ENCODE peak calls at places on chromosome 13, in eight cellular contexts. One of them, this sample, is unnamed.

GRCh38 chr13:77810430-77810829 is 108.2 kb downstream of the EDNRB start:
- DNase-seq in kidney: no peak
- DNase-seq in body of pancreas: no peak
- DNase-seq in heart left ventricle: no peak
- DNase-seq in AG09309: no peak
- DNase-seq in epithelial cell of esophagus: peak; percentile 10
- DNase-seq in fibroblast of the aortic adventitia: peak; percentile 65
- DNase-seq in fibroblast of pulmonary artery: peak; percentile 48
- DNase-seq in this sample: no peak

GRCh38 chr13:36074659-36075058 is 56.5 kb downstream of the DCLK1 start:
- DNase-seq in kidney: no peak
- DNase-seq in body of pancreas: no peak
- DNase-seq in heart left ventricle: no peak
- DNase-seq in AG09309: no peak
- DNase-seq in epithelial cell of esophagus: no peak
- DNase-seq in fibroblast of the aortic adventitia: no peak
- DNase-seq in fibroblast of pulmonary artery: peak; percentile 40
- DNase-seq in this sample: no peak

GRCh38 chr13:46908511-46908910 is 11.7 kb upstream of the HTR2A start:
- DNase-seq in kidney: no peak
- DNase-seq in body of pancreas: no peak
- DNase-seq in heart left ventricle: no peak
- DNase-seq in AG09309: peak; percentile 96
- DNase-seq in epithelial cell of esophagus: no peak
- DNase-seq in fibroblast of the aortic adventitia: peak; percentile 89
- DNase-seq in fibroblast of pulmonary artery: peak; percentile 56
- DNase-seq in this sample: peak; percentile 75

GRCh38 chr13:102863590-102863989 is 17.8 kb downstream of the ERCC5 start:
- DNase-seq in kidney: no peak
- DNase-seq in body of pancreas: no peak
- DNase-seq in heart left ventricle: peak; percentile 63
- DNase-seq in AG09309: no peak
- DNase-seq in epithelial cell of esophagus: no peak
- DNase-seq in fibroblast of the aortic adventitia: no peak
- DNase-seq in fibroblast of pulmonary artery: no peak
- DNase-seq in this sample: no peak

GRCh38 chr13:28099396-28100148 is 804 bp downstream of the FLT3 start:
- DNase-seq in kidney: no peak
- DNase-seq in body of pancreas: no peak
- DNase-seq in heart left ventricle: no peak
- DNase-seq in AG09309: no peak
- DNase-seq in epithelial cell of esophagus: no peak
- DNase-seq in fibroblast of the aortic adventitia: no peak
- DNase-seq in fibroblast of pulmonary artery: no peak
- DNase-seq in this sample: no peak

GRCh38 chr13:53821632-53822031 is 793.0 kb downstream of the OLFM4 start:
- DNase-seq in kidney: peak; percentile 18
- DNase-seq in body of pancreas: no peak
- DNase-seq in heart left ventricle: no peak
- DNase-seq in AG09309: no peak
- DNase-seq in epithelial cell of esophagus: no peak
- DNase-seq in fibroblast of the aortic adventitia: no peak
- DNase-seq in fibroblast of pulmonary artery: no peak
- DNase-seq in this sample: no peak

GRCh38 chr13:73368608-73369007 is 309.8 kb downstream of the KLF5 start:
- DNase-seq in kidney: no peak
- DNase-seq in body of pancreas: no peak
- DNase-seq in heart left ventricle: no peak
- DNase-seq in AG09309: no peak
- DNase-seq in epithelial cell of esophagus: peak; percentile 98
- DNase-seq in fibroblast of the aortic adventitia: no peak
- DNase-seq in fibroblast of pulmonary artery: no peak
- DNase-seq in this sample: no peak

GRCh38 chr13:62687727-62688126 is 1272.1 kb upstream of the PCDH20 start:
- DNase-seq in kidney: no peak
- DNase-seq in body of pancreas: no peak
- DNase-seq in heart left ventricle: no peak
- DNase-seq in AG09309: no peak
- DNase-seq in epithelial cell of esophagus: no peak
- DNase-seq in fibroblast of the aortic adventitia: no peak
- DNase-seq in fibroblast of pulmonary artery: no peak
- DNase-seq in this sample: no peak

GRCh38 chr13:99467764-99468163 is 33.5 kb upstream of the TM9SF2 start:
- DNase-seq in kidney: no peak
- DNase-seq in body of pancreas: peak; percentile 23
- DNase-seq in heart left ventricle: no peak
- DNase-seq in AG09309: peak; percentile 28
- DNase-seq in epithelial cell of esophagus: peak; percentile 65
- DNase-seq in fibroblast of the aortic adventitia: peak; percentile 68
- DNase-seq in fibroblast of pulmonary artery: peak; percentile 46
- DNase-seq in this sample: no peak

GRCh38 chr13:49351871-49352270 is 92.0 kb downstream of the CAB39L start:
- DNase-seq in kidney: no peak
- DNase-seq in body of pancreas: no peak
- DNase-seq in heart left ventricle: no peak
- DNase-seq in AG09309: no peak
- DNase-seq in epithelial cell of esophagus: peak; percentile 62
- DNase-seq in fibroblast of the aortic adventitia: peak; percentile 70
- DNase-seq in fibroblast of pulmonary artery: no peak
- DNase-seq in this sample: peak; percentile 77

DNA sequence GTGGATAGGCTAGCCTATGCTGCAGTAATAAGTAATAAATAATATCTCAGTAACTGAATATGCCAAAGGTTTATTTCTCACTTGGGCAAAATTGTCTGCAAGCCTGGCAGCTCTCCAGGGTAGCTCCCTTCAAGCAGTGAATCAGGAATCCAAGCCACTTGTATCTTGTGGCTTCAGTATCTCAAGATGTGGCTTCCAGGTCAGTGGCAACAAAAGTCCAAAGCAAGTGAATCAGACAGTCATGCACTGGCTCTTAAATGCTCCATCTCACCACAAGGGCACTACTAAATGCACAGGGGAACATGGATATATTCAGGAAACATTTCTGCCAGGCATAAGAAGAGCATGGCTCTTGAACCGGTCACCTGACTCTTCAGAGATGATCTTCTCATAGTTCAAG is 126.3 kb downstream of the KCTD12 start:
- DNase-seq in kidney: no peak
- DNase-seq in body of pancreas: no peak
- DNase-seq in heart left ventricle: no peak
- DNase-seq in AG09309: no peak
- DNase-seq in epithelial cell of esophagus: no peak
- DNase-seq in fibroblast of the aortic adventitia: peak; percentile 36
- DNase-seq in fibroblast of pulmonary artery: peak; percentile 46
- DNase-seq in this sample: no peak
- TF ChIP-seq CTCF in kidney: no peak
- TF ChIP-seq CTCF in body of pancreas: no peak
- TF ChIP-seq CTCF in heart left ventricle: no peak
- TF ChIP-seq CTCF in AG09309: no peak
- TF ChIP-seq CTCF in epithelial cell of esophagus: no peak
- TF ChIP-seq CTCF in fibroblast of the aortic adventitia: peak; percentile 21
- TF ChIP-seq CTCF in fibroblast of pulmonary artery: peak; percentile 15
- TF ChIP-seq CTCF in this sample: no peak

GRCh38 chr13:106102776-106103175 is 432.7 kb downstream of the EFNB2 start:
- DNase-seq in kidney: no peak
- DNase-seq in body of pancreas: no peak
- DNase-seq in heart left ventricle: no peak
- DNase-seq in AG09309: no peak
- DNase-seq in epithelial cell of esophagus: no peak
- DNase-seq in fibroblast of the aortic adventitia: no peak
- DNase-seq in fibroblast of pulmonary artery: no peak
- DNase-seq in this sample: no peak

GRCh38 chr13:106104281-106104901 is 431.1 kb downstream of the EFNB2 start:
- DNase-seq in kidney: no peak
- DNase-seq in body of pancreas: no peak
- DNase-seq in heart left ventricle: no peak
- DNase-seq in AG09309: peak; percentile 90
- DNase-seq in epithelial cell of esophagus: peak; percentile 87
- DNase-seq in fibroblast of the aortic adventitia: peak; percentile 85
- DNase-seq in fibroblast of pulmonary artery: peak; percentile 85
- DNase-seq in this sample: peak; percentile 59

GRCh38 chr13:106101201-106101600 is 434.3 kb downstream of the EFNB2 start:
- DNase-seq in kidney: no peak
- DNase-seq in body of pancreas: no peak
- DNase-seq in heart left ventricle: no peak
- DNase-seq in AG09309: no peak
- DNase-seq in epithelial cell of esophagus: no peak
- DNase-seq in fibroblast of the aortic adventitia: no peak
- DNase-seq in fibroblast of pulmonary artery: no peak
- DNase-seq in this sample: no peak

GRCh38 chr13:106105153-106105552 is 430.3 kb downstream of the EFNB2 start:
- DNase-seq in kidney: no peak
- DNase-seq in body of pancreas: no peak
- DNase-seq in heart left ventricle: no peak
- DNase-seq in AG09309: no peak
- DNase-seq in epithelial cell of esophagus: peak; percentile 82
- DNase-seq in fibroblast of the aortic adventitia: no peak
- DNase-seq in fibroblast of pulmonary artery: no peak
- DNase-seq in this sample: no peak

GRCh38 chr13:106103779-106104178 is 431.7 kb downstream of the EFNB2 start:
- DNase-seq in kidney: no peak
- DNase-seq in body of pancreas: no peak
- DNase-seq in heart left ventricle: no peak
- DNase-seq in AG09309: peak; percentile 93
- DNase-seq in epithelial cell of esophagus: no peak
- DNase-seq in fibroblast of the aortic adventitia: no peak
- DNase-seq in fibroblast of pulmonary artery: peak; percentile 65
- DNase-seq in this sample: no peak
- H3K4me3 ChIP-seq in kidney: no peak overlapping the region
- H3K4me3 ChIP-seq in body of pancreas: no peak overlapping the region
- H3K4me3 ChIP-seq in heart left ventricle: no peak overlapping the region
- H3K4me3 ChIP-seq in AG09309: no peak overlapping the region
- H3K4me3 ChIP-seq in epithelial cell of esophagus: no peak overlapping the region
- H3K4me3 ChIP-seq in fibroblast of the aortic adventitia: no peak overlapping the region
- H3K4me3 ChIP-seq in fibroblast of pulmonary artery: no peak overlapping the region
- H3K4me3 ChIP-seq in this sample: no peak overlapping the region

DNA sequence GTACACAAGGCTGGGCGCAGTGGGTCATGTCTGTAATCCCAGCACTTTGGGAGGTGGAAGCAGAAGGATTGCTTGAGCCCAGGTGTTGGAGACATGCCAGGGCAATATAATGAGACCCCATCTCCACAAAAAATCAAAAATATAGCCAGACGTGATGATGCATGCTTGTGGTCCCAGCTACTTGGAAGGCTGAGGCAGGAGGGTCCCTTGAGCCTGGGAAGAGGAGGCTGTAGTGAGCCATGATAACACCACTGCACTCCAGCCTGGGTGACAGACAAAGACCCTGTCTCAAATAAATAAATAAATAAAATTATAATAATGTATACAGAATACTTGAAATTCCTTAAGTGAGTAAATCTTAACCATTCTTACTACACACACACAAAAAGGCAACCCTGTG is 127.7 kb downstream of the SPRY2 start:
- DNase-seq in kidney: no peak
- DNase-seq in body of pancreas: no peak
- DNase-seq in heart left ventricle: no peak
- DNase-seq in AG09309: no peak
- DNase-seq in epithelial cell of esophagus: no peak
- DNase-seq in fibroblast of the aortic adventitia: no peak
- DNase-seq in fibroblast of pulmonary artery: no peak
- DNase-seq in this sample: no peak
- TF ChIP-seq CTCF in kidney: no peak
- TF ChIP-seq CTCF in body of pancreas: no peak
- TF ChIP-seq CTCF in heart left ventricle: no peak
- TF ChIP-seq CTCF in AG09309: no peak
- TF ChIP-seq CTCF in epithelial cell of esophagus: no peak
- TF ChIP-seq CTCF in fibroblast of the aortic adventitia: no peak
- TF ChIP-seq CTCF in fibroblast of pulmonary artery: no peak
- TF ChIP-seq CTCF in this sample: no peak

GRCh38 chr13:40597735-40598365 is 68.6 kb downstream of the FOXO1 start:
- DNase-seq in kidney: no peak
- DNase-seq in body of pancreas: peak; percentile 43
- DNase-seq in heart left ventricle: peak; percentile 47
- DNase-seq in AG09309: no peak
- DNase-seq in epithelial cell of esophagus: peak; percentile 67
- DNase-seq in fibroblast of the aortic adventitia: no peak
- DNase-seq in fibroblast of pulmonary artery: no peak
- DNase-seq in this sample: no peak

GRCh38 chr13:40599146-40599545 is 67.3 kb downstream of the FOXO1 start:
- DNase-seq in kidney: no peak
- DNase-seq in body of pancreas: no peak
- DNase-seq in heart left ventricle: no peak
- DNase-seq in AG09309: no peak
- DNase-seq in epithelial cell of esophagus: no peak
- DNase-seq in fibroblast of the aortic adventitia: no peak
- DNase-seq in fibroblast of pulmonary artery: no peak
- DNase-seq in this sample: no peak

GRCh38 chr13:40600145-40600751 is 66.2 kb downstream of the FOXO1 start:
- DNase-seq in kidney: no peak
- DNase-seq in body of pancreas: no peak
- DNase-seq in heart left ventricle: no peak
- DNase-seq in AG09309: no peak
- DNase-seq in epithelial cell of esophagus: no peak
- DNase-seq in fibroblast of the aortic adventitia: no peak
- DNase-seq in fibroblast of pulmonary artery: no peak
- DNase-seq in this sample: no peak

GRCh38 chr13:40598599-40598998 is 67.8 kb downstream of the FOXO1 start:
- DNase-seq in kidney: no peak
- DNase-seq in body of pancreas: peak; percentile 34
- DNase-seq in heart left ventricle: no peak
- DNase-seq in AG09309: no peak
- DNase-seq in epithelial cell of esophagus: peak; percentile 11
- DNase-seq in fibroblast of the aortic adventitia: no peak
- DNase-seq in fibroblast of pulmonary artery: no peak
- DNase-seq in this sample: no peak

DNA sequence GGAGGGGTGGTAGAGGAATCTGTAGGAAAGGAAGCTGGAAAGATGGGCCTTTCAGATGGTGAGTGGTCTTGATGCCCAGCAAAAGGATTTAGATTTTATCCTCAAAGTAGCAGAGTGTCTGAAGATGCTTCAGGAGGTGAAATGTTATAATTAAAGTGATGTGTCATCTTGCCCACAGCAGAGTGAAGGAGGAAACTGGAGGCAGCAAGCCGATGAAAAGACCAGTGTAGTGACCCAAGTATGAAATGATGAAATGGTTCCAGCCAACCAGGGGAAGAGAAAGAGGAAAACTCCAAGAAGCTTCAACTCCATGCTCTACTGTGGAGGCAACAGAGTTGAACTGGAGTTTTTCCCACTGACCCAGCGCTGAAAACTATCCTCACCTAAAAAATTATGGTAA is 66.7 kb downstream of the FOXO1 start:
- DNase-seq in kidney: no peak
- DNase-seq in body of pancreas: no peak
- DNase-seq in heart left ventricle: no peak
- DNase-seq in AG09309: no peak
- DNase-seq in epithelial cell of esophagus: no peak
- DNase-seq in fibroblast of the aortic adventitia: no peak
- DNase-seq in fibroblast of pulmonary artery: no peak
- DNase-seq in this sample: no peak
- H3K4me3 ChIP-seq in kidney: no peak overlapping the region
- H3K4me3 ChIP-seq in body of pancreas: no peak overlapping the region
- H3K4me3 ChIP-seq in heart left ventricle: no peak overlapping the region
- H3K4me3 ChIP-seq in AG09309: no peak overlapping the region
- H3K4me3 ChIP-seq in epithelial cell of esophagus: no peak overlapping the region
- H3K4me3 ChIP-seq in fibroblast of the aortic adventitia: no peak overlapping the region
- H3K4me3 ChIP-seq in fibroblast of pulmonary artery: no peak overlapping the region
- H3K4me3 ChIP-seq in this sample: no peak overlapping the region